ENCODE peak calls at places on chromosomes 12 and 14, in seven cellular contexts. E, C, J, X, N, W and A are unnamed samples.

GRCh38 chr14:21476526-21476924 is 234 bp downstream of the RAB2B start:
- DNase-seq in X (peak; percentile 78), N (peak; percentile 79), E (no peak), C (no peak), W (no peak), J (peak; percentile 79), A (peak; percentile 97)

GRCh38 chr14:36167431-36167830 is 9.1 kb downstream of the PTCSC3 start:
- DNase-seq in E (no peak), N (no peak), C (no peak), W (no peak), J (no peak), X (no peak), A (no peak)

GRCh38 chr12:86052921-86053320 is 178.8 kb downstream of the NTS start:
- DNase-seq in C (no peak), N (no peak), J (no peak), W (no peak), X (no peak), E (no peak), A (no peak)

GRCh38 chr14:72975776-72976175 is 49.5 kb downstream of the DCAF4 start:
- DNase-seq in W (peak; percentile 20), J (no peak), E (no peak), N (peak; percentile 40), X (no peak), C (no peak), A (no peak)

GRCh38 chr12:82474798-82475184 is 116.5 kb downstream of the METTL25 start:
- DNase-seq in C (no peak), E (no peak), W (no peak), X (no peak), J (no peak), N (peak; percentile 63), A (no peak)

GRCh38 chr12:132824053-132824452 is 4.6 kb downstream of the GOLGA3 start:
- DNase-seq in E (no peak), C (no peak), W (no peak), J (no peak), X (no peak), N (peak; percentile 47), A (no peak)

GRCh38 chr12:118125743-118126118 is 10.2 kb upstream of the PEBP1 start:
- DNase-seq in J (no peak), N (no peak), W (no peak), E (no peak), C (no peak), X (no peak), A (no peak)

GRCh38 chr14:73877790-73878189 is 8.9 kb upstream of the ZNF410 start:
- DNase-seq in C (no peak), X (no peak), J (no peak), N (no peak), E (no peak), W (no peak), A (peak; percentile 81)

GRCh38 chr14:106872619-106873446 is 1346.5 kb downstream of the TMEM121 start:
- DNase-seq in W (peak; percentile 94), J (peak; percentile 84), C (peak; percentile 89), E (no peak), X (no peak), N (peak; percentile 83), A (peak; percentile 97)

GRCh38 chr12:83575326-83575725 is 888.6 kb downstream of the TMTC2 start:
- DNase-seq in E (no peak), X (no peak), J (no peak), N (peak; percentile 46), C (no peak), W (no peak), A (no peak)